ENCODE peak calls at places on chromosomes 16 and 17, in six cellular contexts. I, R, F, Q, Y and U are unnamed samples. For H3K4me1, the result is how much of the 10 kb centered on the place peaks cover.

GRCh38 chr16:87601322-87602004 is 845 bp upstream of the JPH3 start:
- DNase-seq in I (no peak), R (no peak), F (no peak), Q (no peak), Y (no peak), U (no peak)

GRCh38 chr17:13822671-13823070 is 220.9 kb upstream of the HS3ST3A1 start:
- DNase-seq in I (no peak), R (no peak), F (no peak), Q (no peak), Y (no peak), U (no peak)

GRCh38 chr17:32943647-32944191 is 15.8 kb downstream of the TMEM98 start:
- DNase-seq in I (peak), R (no peak), F (no peak), Q (peak), Y (no peak), U (peak)

GRCh38 chr17:57674894-57675293 is 70.2 kb downstream of the CCDC182 start:
- DNase-seq in I (no peak), R (no peak), F (no peak), Q (no peak), Y (no peak), U (no peak)

GRCh38 chr16:54936086-54936978 is 5.7 kb downstream of the IRX5 start:
- DNase-seq in I (peak), R (peak), F (no peak), Q (no peak), Y (no peak), U (no peak)

GRCh38 chr16:54987081-54987480 is 56.4 kb downstream of the IRX5 start:
- DNase-seq in I (no peak), R (peak), F (no peak), Q (no peak), Y (no peak), U (no peak)

GRCh38 chr17:64494121-64494520 is 2.7 kb downstream of the POLG2 start:
- DNase-seq in I (no peak), R (no peak), F (no peak), Q (no peak), Y (no peak), U (peak)

GRCh38 chr17:65857713-65858112 is 296.3 kb upstream of the AXIN2 start:
- DNase-seq in I (peak), R (no peak), F (no peak), Q (no peak), Y (no peak), U (peak)

GRCh38 chr16:53626161-53626560 is 77.5 kb downstream of the RPGRIP1L start:
- DNase-seq in I (no peak), R (no peak), F (no peak), Q (no peak), Y (no peak), U (no peak)

GRCh38 chr17:76650505-76650904 is 6.9 kb upstream of the ST6GALNAC1 start:
- DNase-seq in I (no peak), R (no peak), F (no peak), Q (no peak), Y (no peak), U (no peak)

GRCh38 chr17:19678581-19679418 is 30.2 kb downstream of the ALDH3A2 start:
- DNase-seq in I (no peak), R (no peak), F (no peak), Q (no peak), Y (no peak), U (no peak)

GRCh38 chr17:82391496-82392066 is 20.0 kb downstream of the UTS2R start:
- DNase-seq in I (no peak), R (no peak), F (no peak), Q (no peak), Y (no peak), U (no peak)

GRCh38 chr16:2178321-2179106 is 17.9 kb downstream of the CASKIN1 start:
- DNase-seq in I (peak), R (no peak), F (no peak), Q (no peak), Y (no peak), U (peak)

GRCh38 chr16:69921125-69921524 is 30.0 kb upstream of the CLEC18A start:
- DNase-seq in I (no peak), R (no peak), F (no peak), Q (no peak), Y (no peak), U (no peak)

DNA sequence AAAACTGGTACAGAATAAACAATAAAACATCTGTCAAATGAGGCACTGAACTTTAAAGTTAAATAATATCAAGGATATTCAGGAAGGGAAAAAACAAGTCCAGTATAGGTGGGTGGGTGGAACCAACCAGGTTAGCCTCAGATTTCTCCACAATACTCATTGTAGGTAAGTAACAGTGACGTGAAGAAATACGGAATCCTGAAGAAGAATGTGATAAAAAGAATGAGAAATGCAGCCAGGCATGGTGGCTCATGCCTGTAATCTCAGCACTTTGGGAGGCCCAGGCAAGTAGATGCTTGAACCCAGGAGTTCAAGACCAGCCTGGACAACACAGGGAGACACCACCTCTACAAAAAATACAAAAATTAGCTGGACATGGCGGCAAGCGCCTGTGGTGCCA is 47.3 kb downstream of the UBE2G1 start:
- DNase-seq in I (no peak), R (no peak), F (no peak), Q (no peak), Y (no peak), U (no peak)
- H3K4me1 ChIP-seq in I (under half), R (under half), F (under half), Q (under half), Y (under half), U (under half)

GRCh38 chr16:89472711-89473075 is 17.7 kb downstream of the ANKRD11 start:
- DNase-seq in I (no peak), R (no peak), F (no peak), Q (no peak), Y (no peak), U (no peak)
- H3K4me1 ChIP-seq in I (half or more), R (under half), F (half or more), Q (half or more), Y (under half), U (half or more)

GRCh38 chr16:31367875-31368274 is 12.9 kb downstream of the ITGAX start:
- DNase-seq in I (no peak), R (no peak), F (no peak), Q (no peak), Y (no peak), U (no peak)
- H3K4me1 ChIP-seq in I (under half), R (under half), F (under half), Q (under half), Y (under half), U (under half)

GRCh38 chr16:89737341-89738071 is 16.2 kb downstream of the ZNF276 start:
- DNase-seq in I (no peak), R (no peak), F (no peak), Q (no peak), Y (no peak), U (no peak)

GRCh38 chr16:89738072-89738377 is 16.7 kb downstream of the ZNF276 start:
- DNase-seq in I (no peak), R (no peak), F (no peak), Q (no peak), Y (no peak), U (no peak)

GRCh38 chr16:89738538-89739317 is 17.4 kb downstream of the ZNF276 start:
- DNase-seq in I (no peak), R (no peak), F (no peak), Q (no peak), Y (no peak), U (no peak)

GRCh38 chr16:89733792-89734191 is 12.5 kb downstream of the ZNF276 start:
- DNase-seq in I (no peak), R (no peak), F (no peak), Q (no peak), Y (no peak), U (no peak)

GRCh38 chr16:89736554-89736953 is 15.2 kb downstream of the ZNF276 start:
- DNase-seq in I (no peak), R (no peak), F (no peak), Q (no peak), Y (no peak), U (no peak)
- H3K4me1 ChIP-seq in I (under half), R (under half), F (under half), Q (under half), Y (under half), U (under half)

DNA sequence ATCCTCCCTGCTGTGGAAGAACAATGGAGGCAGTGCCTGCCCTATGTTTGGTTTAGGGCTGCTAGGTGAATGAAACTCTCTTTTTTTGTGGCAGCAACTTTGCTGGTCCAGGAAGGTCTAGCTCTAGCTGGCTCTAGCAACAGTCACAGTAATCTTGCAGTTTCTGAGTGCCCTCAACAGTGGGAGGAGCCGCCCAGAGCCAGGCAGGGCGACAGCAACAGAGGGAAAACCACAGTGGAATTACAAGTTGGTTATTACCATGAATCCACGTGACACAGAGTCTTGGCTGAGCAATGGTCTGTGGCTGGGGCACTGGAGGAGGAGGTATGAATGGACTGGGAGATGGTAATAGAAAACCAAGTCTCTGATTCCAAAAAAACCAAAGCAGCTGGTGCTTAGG is 10.3 kb downstream of the HSPB9 start:
- DNase-seq in I (peak), R (no peak), F (peak), Q (peak), Y (no peak), U (peak)
- H3K4me1 ChIP-seq in I (under half), R (under half), F (half or more), Q (half or more), Y (under half), U (under half)

DNA sequence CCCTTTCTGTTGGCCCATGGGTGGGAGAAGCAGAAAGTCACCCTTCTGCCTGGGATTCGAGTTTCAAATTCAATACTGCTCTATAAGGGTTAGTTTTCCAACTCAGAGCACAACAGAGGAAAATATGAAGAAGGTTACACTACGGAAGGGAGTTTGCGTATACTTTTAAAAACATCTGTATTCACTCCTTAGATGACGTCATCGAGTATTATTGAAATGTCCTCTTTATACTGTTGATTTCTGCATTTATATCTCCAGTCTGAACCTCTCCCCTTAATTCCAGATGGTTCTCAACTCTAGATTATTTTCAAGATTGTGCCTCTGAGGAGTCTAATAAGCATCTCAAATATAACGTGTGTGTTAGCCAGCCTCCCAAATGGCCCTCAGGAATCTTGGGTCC is 249.1 kb downstream of the MAP2K4 start:
- DNase-seq in I (no peak), R (no peak), F (no peak), Q (no peak), Y (no peak), U (no peak)
- H3K4me1 ChIP-seq in I (under half), R (under half), F (under half), Q (under half), Y (under half), U (under half)

DNA sequence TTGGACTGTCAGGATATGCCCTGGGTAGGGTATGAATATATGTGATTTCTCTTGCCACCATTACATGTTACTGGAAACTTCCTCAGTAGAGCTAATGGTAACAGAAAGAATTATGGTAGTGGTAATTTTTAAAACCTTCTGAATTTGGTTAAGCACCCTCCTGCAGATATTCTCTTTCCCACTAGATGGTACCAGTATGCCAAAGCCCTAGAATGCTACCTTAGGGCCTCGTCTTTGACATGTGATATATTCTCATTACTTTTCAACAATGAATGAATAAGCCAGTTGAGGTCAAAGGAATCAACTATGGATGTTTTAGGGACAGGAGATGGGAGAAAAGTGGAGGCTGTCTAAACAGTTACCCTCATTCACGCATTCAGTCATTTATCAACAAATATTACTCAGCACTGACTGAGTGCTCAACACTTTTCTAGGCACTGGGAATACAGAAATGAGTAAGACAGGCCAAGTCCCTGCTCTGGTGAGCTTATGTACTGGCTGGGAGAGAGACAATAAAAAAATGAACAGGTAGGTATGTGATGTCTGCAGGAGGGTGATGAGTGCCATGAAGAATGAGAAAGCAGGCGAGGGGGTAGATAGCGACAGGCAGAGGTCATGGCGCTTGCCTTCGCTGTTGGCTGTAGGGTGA is 14.7 kb downstream of the CDH13 start:
- DNase-seq in I (peak), R (no peak), F (no peak), Q (no peak), Y (no peak), U (peak)
- H3K4me1 ChIP-seq in I (under half), R (under half), F (under half), Q (under half), Y (under half), U (under half)

DNA sequence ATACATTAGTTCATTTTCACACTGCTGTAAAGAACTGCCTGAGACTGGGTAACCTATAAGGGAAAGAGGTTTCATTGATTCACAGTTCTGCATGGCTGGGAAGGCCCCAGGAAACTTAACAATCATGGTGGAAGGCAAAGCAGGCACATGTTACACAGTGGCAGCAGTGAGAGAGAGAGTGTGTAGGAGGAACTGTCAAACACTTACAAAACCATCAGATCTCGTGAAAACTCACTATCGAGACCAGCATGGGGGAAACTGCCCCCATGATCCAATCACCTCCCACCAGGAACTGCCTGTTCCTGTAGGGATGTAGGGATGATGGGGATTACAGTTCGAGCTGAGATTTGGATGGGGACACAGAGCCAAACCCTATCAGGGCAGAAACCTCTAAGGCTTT is 17.2 kb downstream of the NUBP1 start:
- DNase-seq in I (no peak), R (no peak), F (no peak), Q (no peak), Y (no peak), U (no peak)
- H3K4me1 ChIP-seq in I (under half), R (under half), F (under half), Q (under half), Y (under half), U (under half)